ENCODE peak calls at places on chromosome 16, in four cellular contexts. One of them, this sample, is unnamed.

GRCh38 chr16:85256190-85256739 is 144.0 kb upstream of the CIBAR2 start:
- DNase-seq in upper lobe of right lung: no peak
- DNase-seq in fibroblast of lung: no peak
- DNase-seq in aorta: no peak
- DNase-seq in this sample: no peak

GRCh38 chr16:85304337-85304736 is 192.1 kb upstream of the CIBAR2 start:
- DNase-seq in aorta: no peak
- DNase-seq in fibroblast of lung: no peak
- DNase-seq in upper lobe of right lung: no peak
- DNase-seq in this sample: no peak

GRCh38 chr16:28106467-28106866 is 43.0 kb upstream of the GSG1L start:
- DNase-seq in aorta: no peak
- DNase-seq in fibroblast of lung: no peak
- DNase-seq in upper lobe of right lung: no peak
- DNase-seq in this sample: no peak

GRCh38 chr16:88941933-88942909 is 34.8 kb downstream of the CBFA2T3 start:
- DNase-seq in upper lobe of right lung: no peak
- DNase-seq in fibroblast of lung: no peak
- DNase-seq in aorta: no peak
- DNase-seq in this sample: no peak

GRCh38 chr16:86924537-86924936 is 346.2 kb downstream of the FOXL1 start:
- DNase-seq in aorta: peak; percentile 58
- DNase-seq in upper lobe of right lung: no peak
- DNase-seq in fibroblast of lung: peak; percentile 98
- DNase-seq in this sample: peak; percentile 64

GRCh38 chr16:53486230-53486629 is 16.8 kb downstream of the AKTIP start:
- DNase-seq in upper lobe of right lung: no peak
- DNase-seq in aorta: no peak
- DNase-seq in fibroblast of lung: no peak
- DNase-seq in this sample: no peak

GRCh38 chr16:391885-392335 is 5.1 kb upstream of the NME4 start:
- DNase-seq in fibroblast of lung: peak; percentile 80
- DNase-seq in upper lobe of right lung: peak; percentile 82
- DNase-seq in aorta: no peak
- DNase-seq in this sample: peak; percentile 78

GRCh38 chr16:82658796-82659195 is 32.0 kb downstream of the CDH13 start:
- DNase-seq in fibroblast of lung: no peak
- DNase-seq in aorta: no peak
- DNase-seq in upper lobe of right lung: no peak
- DNase-seq in this sample: no peak

GRCh38 chr16:89565256-89565505 is 4.7 kb downstream of the RPL13 start:
- DNase-seq in fibroblast of lung: no peak
- DNase-seq in aorta: no peak
- DNase-seq in upper lobe of right lung: no peak
- DNase-seq in this sample: peak; percentile 69

GRCh38 chr16:65672960-65673359 is 551.1 kb upstream of the CDH11 start:
- DNase-seq in fibroblast of lung: peak; percentile 72
- DNase-seq in aorta: no peak
- DNase-seq in upper lobe of right lung: no peak
- DNase-seq in this sample: peak; percentile 46

GRCh38 chr16:66337434-66338188 is 28.9 kb upstream of the CDH5 start:
- DNase-seq in fibroblast of lung: no peak
- DNase-seq in aorta: no peak
- DNase-seq in upper lobe of right lung: peak; percentile 15
- DNase-seq in this sample: no peak

GRCh38 chr16:2243031-2243528 is 6.8 kb downstream of the DNASE1L2 start:
- DNase-seq in fibroblast of lung: no peak
- DNase-seq in aorta: no peak
- DNase-seq in upper lobe of right lung: no peak
- DNase-seq in this sample: no peak

GRCh38 chr16:53040788-53041187 is 11.9 kb downstream of the CHD9NB start:
- DNase-seq in aorta: no peak
- DNase-seq in fibroblast of lung: no peak
- DNase-seq in upper lobe of right lung: no peak
- DNase-seq in this sample: no peak

GRCh38 chr16:63890072-63890471 is 1231.8 kb downstream of the CDH11 start:
- DNase-seq in upper lobe of right lung: no peak
- DNase-seq in aorta: no peak
- DNase-seq in fibroblast of lung: peak; percentile 76
- DNase-seq in this sample: peak; percentile 6

GRCh38 chr16:77918792-77919707 is 103.3 kb upstream of the CLEC3A start:
- DNase-seq in aorta: no peak
- DNase-seq in upper lobe of right lung: no peak
- DNase-seq in fibroblast of lung: peak; percentile 89
- DNase-seq in this sample: no peak

GRCh38 chr16:89193021-89193575 is 7.2 kb downstream of the SLC22A31 start:
- DNase-seq in fibroblast of lung: peak; percentile 91
- DNase-seq in upper lobe of right lung: peak; percentile 93
- DNase-seq in aorta: peak; percentile 88
- DNase-seq in this sample: peak; percentile 88

GRCh38 chr16:8801686-8802085 is 4.0 kb downstream of the PMM2 start:
- DNase-seq in aorta: no peak
- DNase-seq in upper lobe of right lung: no peak
- DNase-seq in fibroblast of lung: no peak
- DNase-seq in this sample: no peak

GRCh38 chr16:49643429-49644142 is 212.3 kb downstream of the ZNF423 start:
- DNase-seq in upper lobe of right lung: no peak
- DNase-seq in aorta: peak; percentile 75
- DNase-seq in fibroblast of lung: peak; percentile 95
- DNase-seq in this sample: peak; percentile 82

GRCh38 chr16:31464348-31464769 is 5.1 kb downstream of the ARMC5 start:
- DNase-seq in aorta: peak; percentile 74
- DNase-seq in fibroblast of lung: no peak
- DNase-seq in upper lobe of right lung: peak; percentile 63
- DNase-seq in this sample: no peak

DNA sequence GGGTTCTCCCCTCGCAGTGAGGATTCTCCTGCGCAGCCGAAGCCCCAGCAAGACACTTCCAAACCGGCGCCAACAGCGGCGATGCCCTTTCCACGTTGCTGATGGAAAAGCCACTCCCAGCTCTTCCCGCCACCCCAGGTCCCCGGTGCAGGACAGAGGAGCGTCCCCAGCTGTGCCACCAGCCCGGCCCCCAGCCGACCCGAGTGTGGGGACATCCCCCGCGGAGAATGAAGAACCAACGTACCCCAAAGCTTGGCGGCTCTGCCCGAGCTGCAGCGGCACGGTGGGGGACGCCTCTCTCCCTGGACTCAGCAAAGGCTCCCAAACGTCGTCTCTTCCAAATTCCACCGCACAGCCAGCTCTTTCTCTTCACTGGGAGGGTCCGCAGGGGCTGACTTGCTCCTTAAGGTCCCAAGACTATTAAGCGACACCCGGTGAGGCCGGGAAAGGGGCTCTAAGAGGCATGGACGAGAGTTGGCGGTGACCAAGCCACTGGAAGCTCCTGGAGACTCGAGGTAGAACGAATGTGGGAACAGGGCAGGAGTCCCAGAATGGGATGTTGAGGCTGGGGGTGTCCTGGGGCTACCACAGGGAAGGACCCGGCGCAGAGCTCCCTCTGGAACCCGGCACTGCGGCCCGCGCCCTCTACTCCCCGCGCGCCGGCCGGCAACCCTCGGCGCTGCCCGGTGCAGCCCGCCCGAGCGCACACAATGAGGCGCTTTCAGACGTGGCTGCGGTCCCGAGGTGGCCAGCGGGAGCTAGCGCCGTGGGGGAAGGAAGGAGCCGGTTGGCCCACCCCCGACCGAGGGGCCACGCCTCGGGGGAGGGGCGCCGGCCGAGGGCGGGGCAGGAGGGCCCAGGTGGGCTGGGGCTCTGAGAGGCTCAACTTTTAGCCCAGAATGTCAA is at the start of gene CHST6:
- DNase-seq in fibroblast of lung: peak; percentile 52
- DNase-seq in upper lobe of right lung: no peak
- DNase-seq in aorta: peak; percentile 85
- DNase-seq in this sample: no peak
- H3K4me3 ChIP-seq in fibroblast of lung: peak within 1 kb of the TSS; percentile 24
- H3K4me3 ChIP-seq in upper lobe of right lung: peak within 1 kb of the TSS; percentile 34
- H3K4me3 ChIP-seq in aorta: no peak within 1 kb of the TSS
- H3K4me3 ChIP-seq in this sample: peak within 1 kb of the TSS; percentile 29

GRCh38 chr16:23691483-23692189 is 12.9 kb downstream of the PLK1 start:
- DNase-seq in aorta: peak; percentile 48
- DNase-seq in upper lobe of right lung: no peak
- DNase-seq in fibroblast of lung: peak; percentile 13
- DNase-seq in this sample: peak; percentile 72

GRCh38 chr16:23695756-23696155 is 17.1 kb downstream of the PLK1 start:
- DNase-seq in upper lobe of right lung: no peak
- DNase-seq in fibroblast of lung: no peak
- DNase-seq in aorta: no peak
- DNase-seq in this sample: no peak

GRCh38 chr16:23690771-23691482 is 12.2 kb downstream of the PLK1 start:
- DNase-seq in upper lobe of right lung: no peak
- DNase-seq in aorta: peak; percentile 65
- DNase-seq in fibroblast of lung: no peak
- DNase-seq in this sample: no peak

GRCh38 chr16:23692190-23692837 is 13.6 kb downstream of the PLK1 start:
- DNase-seq in upper lobe of right lung: no peak
- DNase-seq in aorta: peak; percentile 21
- DNase-seq in fibroblast of lung: no peak
- DNase-seq in this sample: no peak

GRCh38 chr16:23694707-23695373 is 16.2 kb downstream of the PLK1 start:
- DNase-seq in fibroblast of lung: peak; percentile 68
- DNase-seq in upper lobe of right lung: no peak
- DNase-seq in aorta: no peak
- DNase-seq in this sample: peak; percentile 25
- H3K4me3 ChIP-seq in fibroblast of lung: no peak overlapping the region
- H3K4me3 ChIP-seq in upper lobe of right lung: no peak overlapping the region
- H3K4me3 ChIP-seq in aorta: no peak overlapping the region
- H3K4me3 ChIP-seq in this sample: no peak overlapping the region

GRCh38 chr16:14337303-14338191 is 266.4 kb downstream of the MRTFB start:
- DNase-seq in fibroblast of lung: no peak
- DNase-seq in aorta: no peak
- DNase-seq in upper lobe of right lung: no peak
- DNase-seq in this sample: peak; percentile 44
- H3K4me3 ChIP-seq in fibroblast of lung: no peak overlapping the region
- H3K4me3 ChIP-seq in aorta: no peak overlapping the region
- H3K4me3 ChIP-seq in upper lobe of right lung: no peak overlapping the region
- H3K4me3 ChIP-seq in this sample: peak overlapping the region; percentile 15

DNA sequence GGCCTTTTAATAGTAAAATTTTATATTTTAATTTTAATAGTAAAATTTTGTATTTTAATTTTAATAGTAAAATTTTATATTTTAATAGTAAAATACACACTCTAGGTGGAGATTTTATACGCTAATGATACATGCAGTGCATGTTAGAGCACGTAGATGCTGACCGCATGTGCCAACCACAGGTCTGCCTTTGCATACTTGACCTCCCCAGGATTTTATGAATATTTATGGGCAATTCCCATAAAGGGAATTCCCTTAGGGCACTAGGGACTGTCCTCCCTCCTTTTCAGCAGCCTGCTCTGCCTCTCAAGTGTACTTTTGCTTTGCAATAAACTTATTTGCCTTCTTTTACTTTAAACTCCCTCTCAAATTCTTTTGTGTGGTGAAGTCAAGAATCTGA is 217.7 kb upstream of the CDH8 start:
- DNase-seq in upper lobe of right lung: no peak
- DNase-seq in aorta: no peak
- DNase-seq in fibroblast of lung: no peak
- DNase-seq in this sample: no peak
- H3K4me3 ChIP-seq in upper lobe of right lung: no peak overlapping the region
- H3K4me3 ChIP-seq in aorta: no peak overlapping the region
- H3K4me3 ChIP-seq in fibroblast of lung: no peak overlapping the region
- H3K4me3 ChIP-seq in this sample: no peak overlapping the region

DNA sequence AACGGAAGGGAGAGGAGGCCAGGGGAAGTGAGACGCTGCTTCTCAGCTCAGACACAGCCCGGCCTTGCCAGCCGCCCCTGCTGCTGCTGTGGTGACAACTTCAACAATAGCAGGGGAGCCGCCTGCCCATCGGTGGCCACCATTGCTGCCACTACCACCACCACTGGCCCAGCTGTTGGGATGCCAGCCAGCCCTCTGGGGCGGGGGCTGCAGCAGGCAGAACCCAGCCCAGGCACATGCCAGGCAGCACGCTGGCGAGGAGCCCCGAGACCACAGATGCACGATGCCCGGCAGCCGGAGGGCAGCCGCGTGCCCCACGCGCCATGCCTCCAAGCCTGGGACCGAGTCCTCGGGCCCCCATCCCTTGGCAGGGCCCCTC is 7.3 kb downstream of the DOK4 start:
- DNase-seq in upper lobe of right lung: no peak
- DNase-seq in aorta: peak; percentile 78
- DNase-seq in fibroblast of lung: no peak
- DNase-seq in this sample: peak; percentile 47
- H3K4me3 ChIP-seq in upper lobe of right lung: peak overlapping the region; percentile 55
- H3K4me3 ChIP-seq in aorta: no peak overlapping the region
- H3K4me3 ChIP-seq in fibroblast of lung: peak overlapping the region; percentile 51
- H3K4me3 ChIP-seq in this sample: peak overlapping the region; percentile 61